ENCODE peak calls at places on chromosomes 11 and 22, in eight cellular contexts. H is astrocyte of the cerebellum, X is NCI-H2029 treated with DMSO at 0.1 percent for 48 hours, O is HCT116, A is 8988T, Y is GM10248, R is T-cell, M is dorsolateral prefrontal cortex. L is an unnamed sample.

GRCh38 chr11:120142072-120142423 is 4.1 kb upstream of the TRIM29 start:
- DNase-seq in M (no peak), O (no peak), A (no peak), X (no peak), H (no peak), Y (peak; percentile 6), R (no peak), L (no peak)

GRCh38 chr11:16095756-16096155 is 260.6 kb downstream of the SOX6 start:
- DNase-seq in Y (no peak), X (no peak), M (no peak), R (no peak), O (no peak), A (no peak), H (no peak), L (no peak)

GRCh38 chr11:63445720-63446119 is 45.2 kb downstream of the PLAAT5 start:
- DNase-seq in A (no peak), H (no peak), R (no peak), O (no peak), Y (no peak), M (peak; percentile 10), X (no peak), L (no peak)

GRCh38 chr11:32005786-32006406 is 85.0 kb upstream of the RCN1 start:
- DNase-seq in M (no peak), O (no peak), Y (no peak), H (peak; percentile 29), R (no peak), X (no peak), A (no peak), L (no peak)

GRCh38 chr11:70104419-70104818 is 26.3 kb downstream of the ANO1 start:
- DNase-seq in H (no peak), R (no peak), O (no peak), X (no peak), Y (no peak), A (no peak), M (no peak), L (no peak)

GRCh38 chr11:64233913-64234839 is at the start of gene VEGFB:
- DNase-seq in O (no peak), X (no peak), Y (peak; percentile 87), R (peak; percentile 67), H (no peak), M (no peak), A (peak; percentile 86), L (no peak)

GRCh38 chr22:31995046-31995445 is 48.0 kb upstream of the SLC5A1 start:
- DNase-seq in H (no peak), R (no peak), A (no peak), X (no peak), Y (no peak), M (no peak), O (no peak), L (no peak)

GRCh38 chr11:78209478-78209877 is 20.8 kb downstream of the USP35 start:
- DNase-seq in M (no peak), Y (no peak), X (no peak), O (no peak), H (no peak), R (no peak), A (no peak), L (no peak)

GRCh38 chr22:47269689-47270088 is 507.2 kb downstream of the TBC1D22A start:
- DNase-seq in Y (no peak), M (no peak), O (no peak), H (no peak), X (no peak), R (no peak), A (no peak), L (no peak)

GRCh38 chr22:30262917-30263741 is 3.5 kb downstream of the OSM start:
- DNase-seq in Y (peak; percentile 76), X (no peak), H (no peak), A (no peak), M (peak; percentile 78), R (peak; percentile 73), O (no peak), L (no peak)

GRCh38 chr22:25027959-25028840 is 75.7 kb downstream of the KIAA1671 start:
- DNase-seq in R (no peak), A (peak; percentile 34), M (no peak), O (no peak), X (no peak), H (no peak), Y (no peak), L (no peak)

GRCh38 chr11:128555606-128556005 is 31.8 kb downstream of the ETS1 start:
- DNase-seq in O (peak; percentile 13), H (no peak), A (no peak), R (no peak), X (no peak), M (no peak), Y (no peak), L (no peak)

GRCh38 chr11:19394525-19395016 is 153.8 kb upstream of the E2F8 start:
- DNase-seq in A (no peak), M (no peak), O (no peak), H (no peak), R (no peak), X (no peak), Y (peak; percentile 17), L (peak; percentile 60)

GRCh38 chr11:126696976-126697375 is 303.6 kb downstream of the KIRREL3 start:
- DNase-seq in M (no peak), H (no peak), X (no peak), O (no peak), Y (no peak), A (no peak), R (no peak), L (no peak)

GRCh38 chr11:94379619-94380018 is 21.6 kb downstream of the GPR83 start:
- DNase-seq in Y (no peak), M (no peak), X (no peak), A (no peak), H (no peak), R (no peak), O (no peak), L (no peak)

GRCh38 chr11:9687736-9688494 is 24.0 kb downstream of the SWAP70 start:
- DNase-seq in M (no peak), H (no peak), A (no peak), O (no peak), X (no peak), R (no peak), Y (no peak), L (no peak)

GRCh38 chr22:46766611-46767010 is 4.2 kb downstream of the TBC1D22A start:
- DNase-seq in H (no peak), R (no peak), M (no peak), X (no peak), O (no peak), Y (no peak), A (no peak), L (no peak)

GRCh38 chr11:92920295-92920694 is 49.2 kb upstream of the MTNR1B start:
- DNase-seq in M (no peak), X (no peak), A (no peak), O (no peak), H (no peak), R (no peak), Y (no peak), L (no peak)

GRCh38 chr11:9726313-9727022 is 62.6 kb downstream of the SWAP70 start:
- DNase-seq in M (no peak), A (no peak), O (peak; percentile 23), Y (peak; percentile 28), R (no peak), H (peak; percentile 66), X (no peak), L (no peak)

GRCh38 chr22:50530280-50530856 is 556 bp upstream of the TYMP start:
- DNase-seq in H (no peak), X (no peak), Y (peak; percentile 74), A (no peak), M (no peak), O (peak; percentile 73), R (peak; percentile 33), L (no peak)

GRCh38 chr11:27913650-27914049 is 194.3 kb downstream of the KIF18A start:
- DNase-seq in X (no peak), R (no peak), H (no peak), M (no peak), A (no peak), O (no peak), Y (no peak), L (no peak)

GRCh38 chr11:26946209-26946828 is 47.6 kb upstream of the FIBIN start:
- DNase-seq in X (no peak), R (no peak), A (no peak), Y (no peak), M (no peak), O (no peak), H (no peak), L (no peak)

GRCh38 chr11:45079567-45079942 is 66.9 kb upstream of the PRDM11 start:
- DNase-seq in X (no peak), Y (no peak), R (no peak), A (no peak), H (no peak), O (no peak), M (no peak), L (no peak)

GRCh38 chr11:70067036-70067435 is 11.1 kb upstream of the ANO1 start:
- DNase-seq in A (no peak), R (no peak), H (no peak), Y (peak; percentile 13), O (no peak), M (no peak), X (no peak), L (no peak)

GRCh38 chr11:86637976-86638375 is 34.4 kb downstream of the ME3 start:
- DNase-seq in R (no peak), X (no peak), M (no peak), A (no peak), Y (no peak), O (no peak), H (peak; percentile 60), L (no peak)

GRCh38 chr22:39718206-39718605 is 147.7 kb downstream of the CACNA1I start:
- DNase-seq in M (no peak), H (no peak), X (no peak), A (no peak), O (no peak), R (no peak), Y (no peak), L (no peak)

GRCh38 chr11:6440906-6441358 is at the start of gene HPX:
- DNase-seq in O (no peak), M (no peak), Y (no peak), A (no peak), R (no peak), H (no peak), X (no peak), L (no peak)

GRCh38 chr11:75851203-75851602 is 36.2 kb downstream of the UVRAG start:
- DNase-seq in H (no peak), O (no peak), Y (no peak), A (no peak), R (no peak), M (no peak), X (no peak), L (no peak)

GRCh38 chr11:62918531-62918930 is 2.6 kb downstream of the CHRM1 start:
- DNase-seq in H (no peak), Y (no peak), O (no peak), X (no peak), R (no peak), A (no peak), M (no peak), L (no peak)

GRCh38 chr11:123362941-123363340 is 67.1 kb upstream of the GRAMD1B start:
- DNase-seq in A (no peak), R (no peak), X (no peak), Y (no peak), H (no peak), O (no peak), M (no peak), L (no peak)

GRCh38 chr22:30211124-30211820 is 35.3 kb downstream of the LIF start:
- DNase-seq in H (no peak), O (no peak), R (no peak), A (no peak), X (no peak), Y (no peak), M (no peak), L (no peak)

GRCh38 chr22:26887456-26887855 is 230.1 kb downstream of the MIAT start:
- DNase-seq in A (no peak), Y (no peak), M (no peak), O (no peak), H (peak; percentile 90), R (no peak), X (no peak), L (no peak)

GRCh38 chr22:29129644-29130201 is 56.9 kb downstream of the KREMEN1 start:
- DNase-seq in Y (no peak), X (peak; percentile 74), H (no peak), O (no peak), A (no peak), R (no peak), M (no peak), L (no peak)

GRCh38 chr11:35097814-35098213 is 41.2 kb upstream of the CD44 start:
- DNase-seq in H (no peak), M (no peak), A (no peak), X (no peak), R (no peak), Y (no peak), O (no peak), L (no peak)

L was measured in GM12878.